ENCODE peak calls at places on chromosomes 3 and 15, in ten cellular contexts. W, V, N, Y, E, K, R, A, B and C are unnamed samples.

GRCh38 chr3:72924055-72924454 is 36.2 kb downstream of the GXYLT2 start:
- DNase-seq in W (no peak), V (no peak), N (no peak), Y (no peak), E (no peak), K (no peak), R (no peak), A (no peak), B (no peak), C (no peak)

GRCh38 chr15:76239786-76240185 is 71.5 kb downstream of the ETFA start:
- DNase-seq in W (no peak), V (no peak), N (no peak), Y (no peak), E (no peak), K (no peak), R (no peak), A (no peak), B (no peak), C (no peak)

GRCh38 chr3:117622130-117622841 is 912.7 kb downstream of the TUSC7 start:
- DNase-seq in W (no peak), V (peak), N (no peak), Y (no peak), E (peak), K (no peak), R (no peak), A (no peak), B (peak), C (peak)

GRCh38 chr3:181711325-181712135 is at the start of gene SOX2:
- DNase-seq in W (no peak), V (peak), N (no peak), Y (no peak), E (peak), K (no peak), R (peak), A (no peak), B (peak), C (peak)

GRCh38 chr3:189233225-189233858 is 61.6 kb downstream of the TPRG1 start:
- DNase-seq in W (peak), V (peak), N (peak), Y (no peak), E (peak), K (peak), R (peak), A (peak), B (peak), C (peak)

GRCh38 chr15:69523010-69524001 is 70.7 kb downstream of the RPLP1 start:
- DNase-seq in W (peak), V (peak), N (peak), Y (peak), E (peak), K (peak), R (peak), A (peak), B (peak), C (peak)

GRCh38 chr3:50815844-50816243 is 141.1 kb downstream of the DOCK3 start:
- DNase-seq in W (no peak), V (no peak), N (no peak), Y (no peak), E (no peak), K (no peak), R (no peak), A (no peak), B (no peak), C (no peak)

GRCh38 chr15:38627684-38628277 is 63.2 kb upstream of the RASGRP1 start:
- DNase-seq in W (no peak), V (no peak), N (no peak), Y (no peak), E (no peak), K (no peak), R (no peak), A (no peak), B (no peak), C (no peak)

GRCh38 chr3:81554348-81554747 is 207.1 kb downstream of the GBE1 start:
- DNase-seq in W (no peak), V (no peak), N (no peak), Y (no peak), E (peak), K (no peak), R (peak), A (no peak), B (no peak), C (no peak)

GRCh38 chr3:21919383-21919782 is 168.4 kb upstream of the ZNF385D start:
- DNase-seq in W (no peak), V (no peak), N (no peak), Y (no peak), E (no peak), K (no peak), R (no peak), A (no peak), B (no peak), C (no peak)

GRCh38 chr15:89740137-89740536 is 10.9 kb downstream of the MESP1 start:
- DNase-seq in W (peak), V (peak), N (peak), Y (no peak), E (peak), K (no peak), R (peak), A (no peak), B (peak), C (peak)

GRCh38 chr3:196039359-196039758 is 42.5 kb downstream of the TFRC start:
- DNase-seq in W (no peak), V (no peak), N (no peak), Y (no peak), E (no peak), K (no peak), R (no peak), A (no peak), B (no peak), C (no peak)

GRCh38 chr15:92023971-92024370 is 170.5 kb downstream of the SLCO3A1 start:
- DNase-seq in W (no peak), V (no peak), N (no peak), Y (no peak), E (peak), K (no peak), R (no peak), A (no peak), B (no peak), C (no peak)

GRCh38 chr3:30440147-30440604 is 166.2 kb upstream of the TGFBR2 start:
- DNase-seq in W (no peak), V (no peak), N (no peak), Y (no peak), E (no peak), K (no peak), R (peak), A (no peak), B (peak), C (no peak)

GRCh38 chr3:188279696-188280398 is 125.9 kb downstream of the LPP start:
- DNase-seq in W (no peak), V (no peak), N (no peak), Y (no peak), E (no peak), K (no peak), R (no peak), A (no peak), B (no peak), C (no peak)

GRCh38 chr15:67997996-67998395 is 56.1 kb upstream of the PIAS1 start:
- DNase-seq in W (no peak), V (no peak), N (peak), Y (no peak), E (peak), K (no peak), R (no peak), A (no peak), B (no peak), C (peak)

GRCh38 chr15:100601158-100601557 is 826 bp downstream of the LINS1 start:
- DNase-seq in W (peak), V (no peak), N (no peak), Y (no peak), E (peak), K (no peak), R (no peak), A (no peak), B (no peak), C (no peak)

GRCh38 chr3:125414671-125415070 is 39.5 kb upstream of the ZNF148 start:
- DNase-seq in W (no peak), V (no peak), N (no peak), Y (no peak), E (no peak), K (no peak), R (no peak), A (no peak), B (no peak), C (no peak)

GRCh38 chr3:195260286-195260905 is 10.6 kb downstream of the XXYLT1 start:
- DNase-seq in W (peak), V (peak), N (peak), Y (no peak), E (no peak), K (no peak), R (no peak), A (no peak), B (peak), C (no peak)

GRCh38 chr3:52707585-52707984 is 1.7 kb downstream of the SPCS1 start:
- DNase-seq in W (no peak), V (no peak), N (no peak), Y (no peak), E (no peak), K (no peak), R (no peak), A (no peak), B (no peak), C (no peak)

GRCh38 chr15:99631256-99631655 is 65.5 kb downstream of the MEF2A start:
- DNase-seq in W (no peak), V (no peak), N (no peak), Y (no peak), E (no peak), K (no peak), R (no peak), A (no peak), B (no peak), C (no peak)